ENCODE peak calls at places on chromosomes 1 and 21, in ten cellular contexts. L is sigmoid colon, T is BE2C, C is lung, M is endodermal cell, Q is SJSA1, D is IMR-90, H is body of pancreas, I is pancreas, K is left lung. W is an unnamed sample.

GRCh38 chr1:75521658-75522057 is 89.3 kb downstream of the SLC44A5 start:
- DNase-seq in I (no peak), D (no peak), H (no peak), T (no peak), C (no peak), M (no peak), Q (no peak), K (no peak), L (no peak), W (no peak)

GRCh38 chr1:151841141-151841540 is 1.5 kb upstream of the C2CD4D start:
- DNase-seq in T (no peak), K (no peak), C (no peak), Q (peak; percentile 52), I (no peak), M (no peak), D (peak; percentile 72), H (no peak), L (no peak), W (peak; percentile 62)

GRCh38 chr1:119435061-119435460 is 20.1 kb downstream of the HSD3B2 start:
- DNase-seq in T (no peak), K (no peak), H (no peak), L (no peak), I (no peak), C (no peak), M (no peak), D (no peak), Q (no peak), W (peak; percentile 85)

GRCh38 chr21:41183575-41183974 is 15.6 kb downstream of the BACE2 start:
- DNase-seq in D (no peak), L (no peak), K (no peak), H (no peak), I (no peak), M (peak; percentile 47), Q (no peak), C (no peak), T (no peak), W (no peak)

GRCh38 chr1:112297536-112297935 is 98.5 kb upstream of the CTTNBP2NL start:
- DNase-seq in L (no peak), D (peak; percentile 13), C (no peak), I (no peak), K (no peak), M (no peak), Q (peak; percentile 21), H (no peak), T (no peak), W (peak; percentile 50)

GRCh38 chr1:229835226-229835625 is 209.2 kb downstream of the URB2 start:
- DNase-seq in L (no peak), C (no peak), T (no peak), Q (no peak), I (no peak), K (no peak), H (peak; percentile 19), D (no peak), M (no peak), W (no peak)

GRCh38 chr1:50333595-50333974 is 89.7 kb downstream of the DMRTA2 start:
- DNase-seq in M (peak; percentile 91), H (peak; percentile 67), T (no peak), C (peak; percentile 34), Q (peak; percentile 43), L (no peak), D (peak; percentile 3), K (peak; percentile 88), I (peak; percentile 73), W (no peak)

GRCh38 chr1:184890539-184890973 is 83.8 kb downstream of the NIBAN1 start:
- DNase-seq in C (no peak), D (peak; percentile 28), Q (no peak), I (no peak), L (no peak), T (no peak), K (no peak), H (peak; percentile 60), M (no peak), W (no peak)

GRCh38 chr1:202926578-202927491 is at the start of gene KLHL12:
- DNase-seq in H (peak; percentile 98), Q (peak; percentile 98), M (peak; percentile 99), K (peak; percentile 99), L (peak; percentile 98), D (peak; percentile 96), T (peak; percentile 98), C (peak; percentile 96), I (peak; percentile 99), W (peak; percentile 87)

GRCh38 chr1:2279210-2279639 is 51.1 kb downstream of the SKI start:
- DNase-seq in D (peak; percentile 94), T (no peak), I (peak; percentile 40), H (no peak), K (peak; percentile 75), C (peak; percentile 66), Q (peak; percentile 90), L (peak; percentile 86), M (peak; percentile 95), W (no peak)

GRCh38 chr1:99737016-99737415 is 29.4 kb downstream of the FRRS1 start:
- DNase-seq in T (peak; percentile 64), K (no peak), H (no peak), M (peak; percentile 75), D (peak; percentile 77), C (no peak), L (no peak), I (no peak), Q (peak; percentile 48), W (peak; percentile 51)

DNA sequence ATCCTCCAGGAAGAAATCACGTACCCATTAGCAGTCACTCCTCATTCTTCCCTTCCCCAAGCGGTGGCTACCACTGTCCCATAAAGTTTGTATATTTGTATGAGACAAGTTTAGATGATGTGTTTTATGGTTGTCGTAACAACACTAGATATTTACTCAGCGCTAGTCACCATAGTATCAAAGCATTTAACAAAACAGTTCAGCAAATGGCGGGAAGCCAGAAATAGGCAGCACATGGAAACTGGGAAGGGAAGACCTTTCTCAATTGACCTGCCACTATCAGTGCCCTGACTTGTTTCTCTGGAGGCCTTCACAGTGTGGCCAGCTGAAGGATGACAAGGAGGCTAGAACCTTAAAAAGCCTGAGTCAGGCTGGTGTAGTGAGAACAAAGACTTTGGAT is 31.1 kb downstream of the CNST start:
- DNase-seq in H (peak; percentile 59), Q (peak; percentile 76), C (peak; percentile 46), D (peak; percentile 94), T (no peak), M (no peak), K (no peak), L (peak; percentile 87), I (no peak), W (peak; percentile 87)
- H3K4me3 ChIP-seq in H (no peak overlapping the region), Q (no peak overlapping the region), C (no peak overlapping the region), D (no peak overlapping the region), T (no peak overlapping the region), M (no peak overlapping the region), K (no peak overlapping the region), L (no peak overlapping the region), I (no peak overlapping the region), W (no peak overlapping the region)

GRCh38 chr1:209386156-209386555 is 197.4 kb upstream of the CAMK1G start:
- DNase-seq in T (no peak), M (no peak), K (no peak), H (no peak), Q (no peak), L (no peak), I (no peak), D (no peak), C (no peak), W (no peak)
- H3K27me3 ChIP-seq in T (no peaks in the 10 kb centered on the region), M (no peaks in the 10 kb centered on the region), K (no peaks in the 10 kb centered on the region), H (no peaks in the 10 kb centered on the region), Q (no peaks in the 10 kb centered on the region), L (no peaks in the 10 kb centered on the region), I (no peaks in the 10 kb centered on the region), D (no peaks in the 10 kb centered on the region), C (no peaks in the 10 kb centered on the region), W (no peaks in the 10 kb centered on the region)

GRCh38 chr1:42012852-42013251 is 94.1 kb upstream of the HIVEP3 start:
- DNase-seq in H (no peak), T (no peak), Q (no peak), M (no peak), K (no peak), D (peak; percentile 6), L (no peak), C (no peak), I (no peak), W (no peak)

GRCh38 chr1:42017259-42017658 is 98.5 kb upstream of the HIVEP3 start:
- DNase-seq in D (no peak), M (no peak), Q (no peak), C (no peak), L (no peak), K (no peak), T (no peak), H (no peak), I (no peak), W (no peak)

GRCh38 chr1:42014823-42015222 is 96.1 kb upstream of the HIVEP3 start:
- DNase-seq in K (no peak), C (no peak), L (no peak), D (no peak), Q (no peak), M (peak; percentile 53), H (no peak), T (no peak), I (no peak), W (no peak)

GRCh38 chr1:42013881-42014470 is 95.3 kb upstream of the HIVEP3 start:
- DNase-seq in H (no peak), M (no peak), L (no peak), D (no peak), C (no peak), Q (no peak), I (no peak), K (no peak), T (no peak), W (no peak)

DNA sequence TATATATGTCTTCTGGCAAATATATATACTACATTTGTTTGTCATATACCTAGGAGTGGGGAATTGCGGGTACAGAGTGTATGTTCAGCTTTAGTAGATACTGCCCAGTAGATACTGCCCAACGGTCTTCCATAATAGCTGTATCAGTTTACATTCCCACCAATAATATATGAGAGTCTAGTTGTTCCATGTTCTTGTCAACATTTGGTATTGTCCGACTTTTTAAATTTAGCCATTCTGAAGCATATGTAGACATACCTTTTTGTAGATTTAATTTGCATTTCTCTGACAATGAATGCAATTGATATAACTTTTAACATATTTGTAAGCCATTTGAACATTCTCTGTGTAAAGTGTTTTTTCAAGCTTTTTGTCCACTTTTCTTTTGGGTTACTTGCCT is 99.0 kb upstream of the HIVEP3 start:
- DNase-seq in L (no peak), D (no peak), Q (no peak), I (no peak), M (no peak), H (no peak), C (no peak), T (no peak), K (no peak), W (no peak)
- H3K4me3 ChIP-seq in L (no peak overlapping the region), D (no peak overlapping the region), Q (no peak overlapping the region), I (no peak overlapping the region), M (no peak overlapping the region), H (no peak overlapping the region), C (no peak overlapping the region), T (no peak overlapping the region), K (no peak overlapping the region), W (no peak overlapping the region)

DNA sequence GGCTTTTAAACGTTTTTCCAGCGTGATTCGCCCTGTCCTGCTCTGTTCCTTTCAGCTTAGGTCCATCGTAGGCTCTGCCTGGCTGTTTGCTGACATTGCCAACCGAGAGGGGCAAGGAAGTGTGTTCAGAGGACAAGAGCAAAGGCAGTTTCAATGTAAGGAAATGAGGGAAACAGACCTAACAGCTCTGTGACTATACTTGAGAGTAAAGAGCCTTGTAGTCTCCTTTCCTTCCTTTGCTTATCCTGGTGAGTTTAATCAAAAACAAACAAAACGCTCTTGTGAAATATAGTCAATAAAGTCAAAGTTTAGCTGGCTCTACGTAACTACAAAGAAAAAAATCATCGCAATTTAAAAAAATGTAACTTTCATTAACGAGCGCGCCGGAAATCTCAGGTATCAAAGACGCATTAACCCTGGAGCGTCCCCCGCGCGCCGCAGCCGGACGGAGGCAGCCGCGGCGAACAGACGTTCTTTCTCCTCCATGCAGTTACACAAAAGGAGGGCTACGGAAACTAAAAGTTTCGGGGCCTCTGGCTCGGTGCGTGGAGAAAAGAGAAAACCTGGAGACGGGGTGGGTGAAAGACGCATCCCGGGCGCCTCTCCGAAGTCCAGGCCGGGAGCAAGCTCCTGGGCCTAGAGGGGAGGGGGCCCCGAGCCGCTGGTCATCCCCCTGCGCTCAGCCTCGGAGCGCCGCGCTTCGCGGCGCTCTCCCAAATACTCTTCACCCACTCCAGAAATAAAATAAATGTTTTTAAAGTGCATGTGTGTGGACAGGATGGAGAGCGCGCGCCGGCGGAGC is 594 bp upstream of the ADGRL2 start:
- DNase-seq in K (peak; percentile 54), C (peak; percentile 33), D (peak; percentile 66), M (peak; percentile 91), Q (peak; percentile 22), H (peak; percentile 65), T (peak; percentile 67), I (peak; percentile 44), L (peak; percentile 85), W (peak; percentile 33)
- H3K27me3 ChIP-seq in K (no peaks in the 10 kb centered on the region), C (no peaks in the 10 kb centered on the region), D (peaks cover 8% of the 10 kb centered on the region), M (no peaks in the 10 kb centered on the region), Q (peaks cover 75% of the 10 kb centered on the region), H (no peaks in the 10 kb centered on the region), T (no peaks in the 10 kb centered on the region), I (no peaks in the 10 kb centered on the region), L (no peaks in the 10 kb centered on the region), W (no peaks in the 10 kb centered on the region)

W was measured in bronchial epithelial cell.